ENCODE peak calls at places on chromosomes 5 and 9, in ten cellular contexts. H is IMR-90, E is posterior cingulate gyrus, L is EL, C is astrocyte of the spinal cord, G is H54, Y is H9, T is HEK293T, R is PC-9, V is AG10803. M is an unnamed sample.

GRCh38 chr5:157947156-157947555 is 88.2 kb upstream of the CLINT1 start:
- DNase-seq in T (no peak), L (no peak), G (no peak), V (no peak), H (no peak), E (no peak), R (no peak), Y (no peak), C (no peak), M (peak)

GRCh38 chr9:99023831-99024230 is 80.1 kb downstream of the COL15A1 start:
- DNase-seq in T (peak), R (no peak), V (peak), E (no peak), Y (no peak), C (peak), H (peak), G (no peak), L (peak), M (peak)

GRCh38 chr9:81410201-81410600 is 279.1 kb downstream of the TLE1 start:
- DNase-seq in H (peak), T (no peak), V (peak), L (peak), R (peak), E (no peak), Y (no peak), G (peak), C (peak), M (peak)

GRCh38 chr9:127159949-127160610 is 37.6 kb upstream of the ANGPTL2 start:
- DNase-seq in V (no peak), R (no peak), C (no peak), H (no peak), L (no peak), Y (peak), E (no peak), G (no peak), T (no peak), M (no peak)

GRCh38 chr9:114303571-114303970 is 19.3 kb upstream of the ORM1 start:
- DNase-seq in L (no peak), C (no peak), R (no peak), H (no peak), Y (no peak), E (no peak), G (no peak), V (no peak), T (no peak), M (no peak)

GRCh38 chr9:75133396-75133795 is 45.1 kb downstream of the OSTF1 start:
- DNase-seq in Y (no peak), G (no peak), T (no peak), L (no peak), V (no peak), E (no peak), R (no peak), H (no peak), C (peak), M (no peak)

GRCh38 chr5:133539818-133540217 is 72.5 kb downstream of the FSTL4 start:
- DNase-seq in R (no peak), E (no peak), Y (no peak), T (no peak), V (no peak), H (no peak), G (no peak), C (no peak), L (no peak), M (no peak)

GRCh38 chr5:1400211-1400855 is 44.9 kb downstream of the SLC6A3 start:
- DNase-seq in H (no peak), L (no peak), T (no peak), Y (no peak), C (no peak), G (no peak), R (no peak), V (no peak), E (no peak), M (no peak)

M was measured in MG63.